ENCODE peak calls at places on chromosomes 7 and 10, in ten cellular contexts. One of them, this sample, is unnamed.

GRCh38 chr10:91493313-91493712 is 83.2 kb downstream of the HECTD2 start:
- DNase-seq in mammary epithelial cell: peak; percentile 21
- DNase-seq in GM23338: peak; percentile 66
- DNase-seq in right lobe of liver: no peak
- DNase-seq in K562: no peak
- DNase-seq in uterus: no peak
- DNase-seq in lower lobe of right lung: no peak
- DNase-seq in sigmoid colon: no peak
- DNase-seq in ovary: no peak
- DNase-seq in H9: no peak
- DNase-seq in this sample: no peak

GRCh38 chr10:103895458-103896186 is 22.4 kb downstream of the STN1 start:
- DNase-seq in mammary epithelial cell: peak; percentile 70
- DNase-seq in GM23338: no peak
- DNase-seq in right lobe of liver: no peak
- DNase-seq in K562: no peak
- DNase-seq in uterus: peak; percentile 25
- DNase-seq in lower lobe of right lung: no peak
- DNase-seq in sigmoid colon: no peak
- DNase-seq in ovary: peak; percentile 38
- DNase-seq in H9: no peak
- DNase-seq in this sample: no peak

GRCh38 chr7:90455163-90456030 is 14.0 kb upstream of the PTTG1IP2 start:
- DNase-seq in mammary epithelial cell: peak; percentile 41
- DNase-seq in GM23338: peak; percentile 68
- DNase-seq in right lobe of liver: no peak
- DNase-seq in K562: peak; percentile 32
- DNase-seq in uterus: no peak
- DNase-seq in lower lobe of right lung: no peak
- DNase-seq in sigmoid colon: no peak
- DNase-seq in ovary: no peak
- DNase-seq in H9: no peak
- DNase-seq in this sample: no peak

GRCh38 chr7:80249619-80250305 is 115.1 kb downstream of the GNAI1 start:
- DNase-seq in mammary epithelial cell: no peak
- DNase-seq in GM23338: no peak
- DNase-seq in right lobe of liver: no peak
- DNase-seq in K562: no peak
- DNase-seq in uterus: no peak
- DNase-seq in lower lobe of right lung: no peak
- DNase-seq in sigmoid colon: no peak
- DNase-seq in ovary: no peak
- DNase-seq in H9: no peak
- DNase-seq in this sample: no peak

GRCh38 chr10:106308284-106308683 is 856.2 kb downstream of the SORCS1 start:
- DNase-seq in mammary epithelial cell: no peak
- DNase-seq in GM23338: no peak
- DNase-seq in right lobe of liver: no peak
- DNase-seq in K562: no peak
- DNase-seq in uterus: no peak
- DNase-seq in lower lobe of right lung: no peak
- DNase-seq in sigmoid colon: no peak
- DNase-seq in ovary: no peak
- DNase-seq in H9: no peak
- DNase-seq in this sample: no peak

GRCh38 chr10:68096913-68097509 is 12.3 kb upstream of the MYPN start:
- DNase-seq in mammary epithelial cell: peak; percentile 94
- DNase-seq in GM23338: peak; percentile 41
- DNase-seq in right lobe of liver: no peak
- DNase-seq in K562: no peak
- DNase-seq in uterus: no peak
- DNase-seq in lower lobe of right lung: no peak
- DNase-seq in sigmoid colon: no peak
- DNase-seq in ovary: peak; percentile 27
- DNase-seq in H9: peak; percentile 39
- DNase-seq in this sample: peak; percentile 45

GRCh38 chr10:806451-807162 is 117.1 kb upstream of the DIP2C start:
- DNase-seq in mammary epithelial cell: no peak
- DNase-seq in GM23338: no peak
- DNase-seq in right lobe of liver: peak; percentile 28
- DNase-seq in K562: no peak
- DNase-seq in uterus: no peak
- DNase-seq in lower lobe of right lung: no peak
- DNase-seq in sigmoid colon: no peak
- DNase-seq in ovary: no peak
- DNase-seq in H9: no peak
- DNase-seq in this sample: no peak

GRCh38 chr10:61765176-61766087 is 102.7 kb downstream of the CABCOCO1 start:
- DNase-seq in mammary epithelial cell: no peak
- DNase-seq in GM23338: no peak
- DNase-seq in right lobe of liver: no peak
- DNase-seq in K562: peak; percentile 83
- DNase-seq in uterus: no peak
- DNase-seq in lower lobe of right lung: no peak
- DNase-seq in sigmoid colon: no peak
- DNase-seq in ovary: no peak
- DNase-seq in H9: no peak
- DNase-seq in this sample: no peak

GRCh38 chr10:125152646-125153368 is 7.6 kb downstream of the CTBP2 start:
- DNase-seq in mammary epithelial cell: no peak
- DNase-seq in GM23338: no peak
- DNase-seq in right lobe of liver: no peak
- DNase-seq in K562: no peak
- DNase-seq in uterus: peak; percentile 47
- DNase-seq in lower lobe of right lung: peak; percentile 78
- DNase-seq in sigmoid colon: peak; percentile 87
- DNase-seq in ovary: no peak
- DNase-seq in H9: peak; percentile 56
- DNase-seq in this sample: peak; percentile 72

GRCh38 chr7:95609277-95609971 is 13.1 kb upstream of the PDK4 start:
- DNase-seq in mammary epithelial cell: no peak
- DNase-seq in GM23338: no peak
- DNase-seq in right lobe of liver: peak; percentile 73
- DNase-seq in K562: no peak
- DNase-seq in uterus: peak; percentile 55
- DNase-seq in lower lobe of right lung: no peak
- DNase-seq in sigmoid colon: peak; percentile 82
- DNase-seq in ovary: peak; percentile 57
- DNase-seq in H9: no peak
- DNase-seq in this sample: peak; percentile 72

GRCh38 chr10:86261933-86262665 is 104.5 kb downstream of the GRID1 start:
- DNase-seq in mammary epithelial cell: no peak
- DNase-seq in GM23338: peak; percentile 78
- DNase-seq in right lobe of liver: peak; percentile 45
- DNase-seq in K562: peak; percentile 17
- DNase-seq in uterus: no peak
- DNase-seq in lower lobe of right lung: no peak
- DNase-seq in sigmoid colon: peak; percentile 38
- DNase-seq in ovary: no peak
- DNase-seq in H9: peak; percentile 76
- DNase-seq in this sample: peak; percentile 42

GRCh38 chr10:86262671-86263165 is 103.9 kb downstream of the GRID1 start:
- DNase-seq in mammary epithelial cell: no peak
- DNase-seq in GM23338: peak; percentile 61
- DNase-seq in right lobe of liver: peak; percentile 28
- DNase-seq in K562: no peak
- DNase-seq in uterus: no peak
- DNase-seq in lower lobe of right lung: no peak
- DNase-seq in sigmoid colon: peak; percentile 49
- DNase-seq in ovary: no peak
- DNase-seq in H9: peak; percentile 46
- DNase-seq in this sample: peak; percentile 13

GRCh38 chr10:86259901-86260562 is 106.6 kb downstream of the GRID1 start:
- DNase-seq in mammary epithelial cell: no peak
- DNase-seq in GM23338: no peak
- DNase-seq in right lobe of liver: no peak
- DNase-seq in K562: no peak
- DNase-seq in uterus: no peak
- DNase-seq in lower lobe of right lung: no peak
- DNase-seq in sigmoid colon: no peak
- DNase-seq in ovary: no peak
- DNase-seq in H9: peak; percentile 15
- DNase-seq in this sample: peak; percentile 9

GRCh38 chr10:86260564-86260963 is 106.0 kb downstream of the GRID1 start:
- DNase-seq in mammary epithelial cell: no peak
- DNase-seq in GM23338: no peak
- DNase-seq in right lobe of liver: no peak
- DNase-seq in K562: no peak
- DNase-seq in uterus: no peak
- DNase-seq in lower lobe of right lung: no peak
- DNase-seq in sigmoid colon: no peak
- DNase-seq in ovary: no peak
- DNase-seq in H9: peak; percentile 5
- DNase-seq in this sample: no peak

DNA sequence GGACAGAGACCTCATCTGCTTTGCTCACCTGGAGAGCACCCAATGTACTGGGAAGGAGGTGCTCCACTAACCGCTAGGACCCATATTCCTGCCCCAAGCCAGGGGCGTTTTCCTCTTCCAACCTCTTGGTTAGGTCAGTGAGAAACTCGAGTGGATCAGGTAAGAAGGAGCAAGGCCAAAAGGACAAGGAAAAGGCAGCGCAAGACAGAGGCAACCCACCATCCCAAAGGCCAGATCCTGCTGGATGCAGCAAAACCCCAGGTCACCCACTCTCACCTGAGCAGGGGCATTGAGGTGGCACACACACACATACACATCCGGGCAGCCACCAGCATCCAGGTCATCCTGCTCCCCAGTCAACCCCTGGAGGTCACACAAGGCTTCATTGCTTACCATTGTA is 105.1 kb downstream of the GRID1 start:
- DNase-seq in mammary epithelial cell: no peak
- DNase-seq in GM23338: no peak
- DNase-seq in right lobe of liver: peak; percentile 33
- DNase-seq in K562: no peak
- DNase-seq in uterus: no peak
- DNase-seq in lower lobe of right lung: no peak
- DNase-seq in sigmoid colon: no peak
- DNase-seq in ovary: no peak
- DNase-seq in H9: peak; percentile 21
- DNase-seq in this sample: peak; percentile 13
- H3K4me1 ChIP-seq in mammary epithelial cell: no peaks in the 10 kb centered on the region
- H3K4me1 ChIP-seq in GM23338: peaks cover 9% of the 10 kb centered on the region
- H3K4me1 ChIP-seq in right lobe of liver: no peaks in the 10 kb centered on the region
- H3K4me1 ChIP-seq in K562: peaks cover 4% of the 10 kb centered on the region
- H3K4me1 ChIP-seq in uterus: no peaks in the 10 kb centered on the region
- H3K4me1 ChIP-seq in lower lobe of right lung: peaks cover 9% of the 10 kb centered on the region
- H3K4me1 ChIP-seq in sigmoid colon: peaks cover 14% of the 10 kb centered on the region
- H3K4me1 ChIP-seq in ovary: no peaks in the 10 kb centered on the region
- H3K4me1 ChIP-seq in H9: no peaks in the 10 kb centered on the region
- H3K4me1 ChIP-seq in this sample: peaks cover 17% of the 10 kb centered on the region

GRCh38 chr7:25840209-25840792 is 311.7 kb upstream of the NFE2L3 start:
- DNase-seq in mammary epithelial cell: no peak
- DNase-seq in GM23338: no peak
- DNase-seq in right lobe of liver: no peak
- DNase-seq in K562: no peak
- DNase-seq in uterus: no peak
- DNase-seq in lower lobe of right lung: no peak
- DNase-seq in sigmoid colon: no peak
- DNase-seq in ovary: no peak
- DNase-seq in H9: no peak
- DNase-seq in this sample: no peak
- H3K27ac ChIP-seq in mammary epithelial cell: no peak overlapping the region
- H3K27ac ChIP-seq in GM23338: no peak overlapping the region
- H3K27ac ChIP-seq in right lobe of liver: no peak overlapping the region
- H3K27ac ChIP-seq in K562: no peak overlapping the region
- H3K27ac ChIP-seq in uterus: peak overlapping the region; percentile 97
- H3K27ac ChIP-seq in lower lobe of right lung: no peak overlapping the region
- H3K27ac ChIP-seq in sigmoid colon: peak overlapping the region; percentile 29
- H3K27ac ChIP-seq in ovary: no peak overlapping the region
- H3K27ac ChIP-seq in H9: no peak overlapping the region
- H3K27ac ChIP-seq in this sample: peak overlapping the region; percentile 27

GRCh38 chr7:134255814-134256213 is 60.9 kb downstream of the SLC35B4 start:
- DNase-seq in mammary epithelial cell: no peak
- DNase-seq in GM23338: peak; percentile 64
- DNase-seq in right lobe of liver: no peak
- DNase-seq in K562: no peak
- DNase-seq in uterus: no peak
- DNase-seq in lower lobe of right lung: no peak
- DNase-seq in sigmoid colon: no peak
- DNase-seq in ovary: no peak
- DNase-seq in H9: peak; percentile 49
- DNase-seq in this sample: no peak

DNA sequence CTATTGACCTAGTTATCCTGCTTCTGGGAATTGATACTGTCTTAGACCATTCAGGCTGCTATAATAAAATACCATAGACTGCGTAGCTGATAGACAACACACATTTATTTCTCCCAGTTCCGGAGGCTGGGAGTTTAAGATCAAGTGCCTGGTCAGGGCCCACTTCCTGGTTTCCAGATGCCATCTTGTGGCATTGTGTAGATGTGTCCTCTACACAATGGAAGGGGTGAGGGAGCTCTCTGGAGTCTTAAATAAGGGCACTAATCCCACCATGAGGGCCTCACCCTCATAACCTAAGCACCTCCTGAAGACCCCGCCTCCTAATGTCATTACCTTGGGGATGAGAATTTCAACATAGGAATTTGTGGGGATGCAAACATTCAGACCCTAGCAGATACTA is 62.4 kb downstream of the SLC35B4 start:
- DNase-seq in mammary epithelial cell: no peak
- DNase-seq in GM23338: peak; percentile 45
- DNase-seq in right lobe of liver: no peak
- DNase-seq in K562: no peak
- DNase-seq in uterus: no peak
- DNase-seq in lower lobe of right lung: no peak
- DNase-seq in sigmoid colon: no peak
- DNase-seq in ovary: no peak
- DNase-seq in H9: no peak
- DNase-seq in this sample: no peak
- TF ChIP-seq CTCF in mammary epithelial cell: peak; percentile 60
- TF ChIP-seq CTCF in GM23338: peak; percentile 42
- TF ChIP-seq CTCF in right lobe of liver: peak; percentile 38
- TF ChIP-seq CTCF in K562: peak; percentile 71
- TF ChIP-seq CTCF in uterus: no peak
- TF ChIP-seq CTCF in lower lobe of right lung: no peak
- TF ChIP-seq CTCF in sigmoid colon: no peak
- TF ChIP-seq CTCF in ovary: no peak
- TF ChIP-seq CTCF in H9: peak; percentile 42
- TF ChIP-seq CTCF in this sample: no peak

DNA sequence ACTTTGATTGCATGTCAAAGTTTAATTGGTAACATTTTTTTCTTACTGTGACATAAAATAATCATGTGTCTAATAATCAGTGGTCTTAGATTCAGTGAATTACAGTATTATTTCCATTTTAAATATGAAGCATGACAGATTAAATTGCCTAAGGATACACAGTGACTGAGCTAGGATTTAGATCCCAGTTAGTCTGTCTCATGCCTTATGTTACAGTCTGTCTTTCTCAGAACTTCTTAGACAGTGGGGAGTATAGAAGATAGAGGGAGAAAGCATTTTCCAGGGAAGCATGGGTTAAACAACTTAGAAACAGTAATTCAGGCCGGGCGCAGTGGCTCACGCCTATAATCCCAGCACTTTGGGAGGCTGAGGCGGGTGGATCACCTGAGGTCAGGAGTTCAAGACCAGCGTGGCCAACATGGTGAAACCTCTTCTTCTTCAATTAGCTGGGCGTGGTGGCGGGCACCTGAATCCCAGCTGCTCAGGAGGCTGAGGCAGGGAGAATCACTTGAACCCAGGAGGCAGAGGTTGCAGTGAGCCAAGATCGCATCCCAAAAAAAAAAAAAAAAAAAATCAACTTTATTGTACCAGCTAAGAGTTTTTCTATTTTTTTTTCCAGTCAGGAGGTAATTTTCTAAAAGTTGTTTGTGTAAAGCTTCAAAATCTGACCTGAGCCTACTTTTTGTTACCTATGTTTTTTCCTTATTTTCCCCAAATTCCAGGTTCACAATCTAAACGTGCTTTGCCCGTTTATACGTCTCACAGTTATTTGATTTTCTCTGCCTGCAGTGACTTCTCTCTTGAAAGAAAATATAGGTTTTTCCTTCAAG is 3.3 kb downstream of the CASD1 start:
- DNase-seq in mammary epithelial cell: no peak
- DNase-seq in GM23338: no peak
- DNase-seq in right lobe of liver: no peak
- DNase-seq in K562: no peak
- DNase-seq in uterus: no peak
- DNase-seq in lower lobe of right lung: no peak
- DNase-seq in sigmoid colon: no peak
- DNase-seq in ovary: no peak
- DNase-seq in H9: no peak
- DNase-seq in this sample: no peak
- H3K4me1 ChIP-seq in mammary epithelial cell: peaks cover 25% of the 10 kb centered on the region
- H3K4me1 ChIP-seq in GM23338: peaks cover 40% of the 10 kb centered on the region
- H3K4me1 ChIP-seq in right lobe of liver: peaks cover 9% of the 10 kb centered on the region
- H3K4me1 ChIP-seq in K562: peaks cover 16% of the 10 kb centered on the region
- H3K4me1 ChIP-seq in uterus: no peaks in the 10 kb centered on the region
- H3K4me1 ChIP-seq in lower lobe of right lung: peaks cover 18% of the 10 kb centered on the region
- H3K4me1 ChIP-seq in sigmoid colon: peaks cover 38% of the 10 kb centered on the region
- H3K4me1 ChIP-seq in ovary: peaks cover 5% of the 10 kb centered on the region
- H3K4me1 ChIP-seq in H9: peaks cover 3% of the 10 kb centered on the region
- H3K4me1 ChIP-seq in this sample: peaks cover 45% of the 10 kb centered on the region